ENCODE peak calls at places on chromosome 13, in six cellular contexts. A is neural progenitor cell, W is osteocyte, O is uterus, L is T-helper 1 cell, H is kidney glomerular epithelial cell. E is an unnamed sample.
A peak's percentile ranks its signal among the peaks of the same experiment; 100 is the strongest.

GRCh38 chr13:20901668-20902437 is 693 bp downstream of the XPO4 start:
- DNase-seq in A (peak; percentile 52), W (no peak), O (no peak), L (no peak), H (peak; percentile 11), E (peak; percentile 64)

GRCh38 chr13:25372275-25373081 is 704 bp downstream of the ATP8A2 start:
- DNase-seq in O (no peak), A (peak; percentile 66), L (no peak), H (no peak), W (no peak), E (no peak)

GRCh38 chr13:20565120-20565736 is 1.7 kb upstream of the IFT88 start:
- DNase-seq in L (no peak), W (no peak), H (no peak), O (no peak), A (no peak), E (no peak)

GRCh38 chr13:77544365-77544764 is 8.9 kb downstream of the SCEL start:
- DNase-seq in L (no peak), O (peak; percentile 42), H (no peak), W (no peak), A (no peak), E (no peak)

GRCh38 chr13:99086149-99086868 is 108.4 kb upstream of the DOCK9 start:
- DNase-seq in O (peak; percentile 42), A (peak; percentile 87), W (peak; percentile 88), H (peak; percentile 11), L (peak; percentile 78), E (no peak)

GRCh38 chr13:101570410-101570809 is 117.9 kb downstream of the ITGBL1 start:
- DNase-seq in H (peak; percentile 84), A (no peak), O (no peak), W (no peak), L (no peak), E (no peak)

GRCh38 chr13:73261739-73262216 is 203.0 kb downstream of the KLF5 start:
- DNase-seq in H (no peak), A (no peak), W (no peak), O (no peak), L (no peak), E (no peak)

GRCh38 chr13:29948246-29948645 is 97.8 kb upstream of the UBL3 start:
- DNase-seq in W (peak; percentile 48), A (no peak), O (no peak), L (no peak), H (no peak), E (no peak)

GRCh38 chr13:45341799-45342584 is 1.0 kb upstream of the TPT1 start:
- DNase-seq in W (no peak), H (peak; percentile 70), O (peak; percentile 42), A (no peak), L (no peak), E (peak; percentile 59)